ENCODE peak calls at places on chromosome 6, in ten cellular contexts. R is lower lobe of right lung; K is cardiac muscle cell; J is cardiac fibroblast; Y is CD4-positive, alpha-beta T cell; A is upper lobe of right lung; V is AG04450; L is fibroblast of pulmonary artery; O is tibial nerve; W is AG09309. M is an unnamed sample.

GRCh38 chr6:2158596-2159271 is 86.7 kb downstream of the GMDS start:
- DNase-seq in R (no peak), K (peak), J (peak), Y (no peak), A (no peak), V (no peak), L (peak), O (no peak), W (no peak), M (no peak)

GRCh38 chr6:136792945-136793289 is 640 bp upstream of the MAP3K5 start:
- DNase-seq in R (peak), K (peak), J (peak), Y (peak), A (peak), V (peak), L (peak), O (peak), W (peak), M (peak)

GRCh38 chr6:18684343-18684742 is 297.2 kb downstream of the RNF144B start:
- DNase-seq in R (no peak), K (no peak), J (no peak), Y (no peak), A (no peak), V (no peak), L (no peak), O (no peak), W (no peak), M (no peak)

GRCh38 chr6:8983202-8983688 is 547.9 kb upstream of the SLC35B3 start:
- DNase-seq in R (peak), K (peak), J (peak), Y (peak), A (peak), V (peak), L (peak), O (peak), W (peak), M (peak)

GRCh38 chr6:139765825-139766285 is 391.4 kb upstream of the CITED2 start:
- DNase-seq in R (no peak), K (no peak), J (peak), Y (no peak), A (no peak), V (no peak), L (peak), O (no peak), W (no peak), M (no peak)

GRCh38 chr6:133635447-133635846 is 253.5 kb upstream of the TCF21 start:
- DNase-seq in R (no peak), K (no peak), J (no peak), Y (no peak), A (no peak), V (no peak), L (no peak), O (no peak), W (no peak), M (no peak)

GRCh38 chr6:139879823-139880356 is 505.4 kb upstream of the CITED2 start:
- DNase-seq in R (no peak), K (no peak), J (no peak), Y (no peak), A (no peak), V (no peak), L (no peak), O (no peak), W (no peak), M (no peak)

GRCh38 chr6:32108727-32109113 is 418 bp downstream of the TNXB start:
- DNase-seq in R (no peak), K (no peak), J (no peak), Y (no peak), A (no peak), V (no peak), L (no peak), O (no peak), W (no peak), M (no peak)

GRCh38 chr6:135323202-135323668 is 142.1 kb downstream of the MYB start:
- DNase-seq in R (no peak), K (no peak), J (no peak), Y (no peak), A (no peak), V (no peak), L (no peak), O (no peak), W (no peak), M (no peak)

GRCh38 chr6:161796726-161797125 is 522.9 kb upstream of the AGPAT4 start:
- DNase-seq in R (no peak), K (no peak), J (no peak), Y (no peak), A (no peak), V (no peak), L (no peak), O (no peak), W (no peak), M (no peak)

GRCh38 chr6:39247667-39248194 is 18.5 kb upstream of the KCNK5 start:
- DNase-seq in R (no peak), K (no peak), J (no peak), Y (no peak), A (no peak), V (no peak), L (no peak), O (no peak), W (no peak), M (no peak)

GRCh38 chr6:168884646-168885086 is 369.0 kb downstream of the THBS2 start:
- DNase-seq in R (peak), K (peak), J (peak), Y (peak), A (peak), V (no peak), L (peak), O (peak), W (no peak), M (peak)

GRCh38 chr6:44667668-44668390 is 280.3 kb downstream of the CDC5L start:
- DNase-seq in R (no peak), K (peak), J (peak), Y (no peak), A (no peak), V (no peak), L (peak), O (no peak), W (no peak), M (no peak)

GRCh38 chr6:7106752-7107577 is 796 bp upstream of the RREB1 start:
- DNase-seq in R (peak), K (no peak), J (peak), Y (peak), A (peak), V (no peak), L (no peak), O (peak), W (no peak), M (peak)

GRCh38 chr6:46453756-46454316 is 37.4 kb downstream of the RCAN2 start:
- DNase-seq in R (no peak), K (no peak), J (peak), Y (no peak), A (no peak), V (no peak), L (no peak), O (no peak), W (peak), M (no peak)

GRCh38 chr6:112841553-112842337 is 494.6 kb downstream of the RFPL4B start:
- DNase-seq in R (no peak), K (no peak), J (no peak), Y (no peak), A (no peak), V (no peak), L (no peak), O (no peak), W (no peak), M (no peak)

GRCh38 chr6:98844244-98845161 is 10.1 kb downstream of the POU3F2 start:
- DNase-seq in R (no peak), K (no peak), J (no peak), Y (no peak), A (no peak), V (no peak), L (no peak), O (no peak), W (no peak), M (no peak)

GRCh38 chr6:104134876-104135275 is 724.8 kb downstream of the HACE1 start:
- DNase-seq in R (no peak), K (no peak), J (no peak), Y (no peak), A (no peak), V (no peak), L (peak), O (no peak), W (no peak), M (no peak)

GRCh38 chr6:15152720-15153119 is 93.1 kb upstream of the JARID2 start:
- DNase-seq in R (no peak), K (no peak), J (no peak), Y (no peak), A (no peak), V (no peak), L (no peak), O (no peak), W (no peak), M (no peak)

GRCh38 chr6:127972815-127973214 is 72.0 kb upstream of the THEMIS start:
- DNase-seq in R (no peak), K (no peak), J (no peak), Y (no peak), A (no peak), V (no peak), L (no peak), O (no peak), W (no peak), M (no peak)

GRCh38 chr6:51049288-51049982 is 230.8 kb downstream of the TFAP2B start:
- DNase-seq in R (no peak), K (no peak), J (no peak), Y (no peak), A (no peak), V (no peak), L (no peak), O (no peak), W (no peak), M (no peak)

GRCh38 chr6:109302176-109302575 is 80.1 kb downstream of the CD164 start:
- DNase-seq in R (no peak), K (no peak), J (no peak), Y (no peak), A (no peak), V (no peak), L (no peak), O (no peak), W (no peak), M (no peak)

GRCh38 chr6:105272783-105273182 is 93.0 kb upstream of the POPDC3 start:
- DNase-seq in R (no peak), K (peak), J (peak), Y (no peak), A (peak), V (no peak), L (peak), O (no peak), W (no peak), M (no peak)

GRCh38 chr6:90471297-90471696 is 115.6 kb downstream of the MAP3K7 start:
- DNase-seq in R (no peak), K (no peak), J (no peak), Y (no peak), A (no peak), V (no peak), L (no peak), O (no peak), W (no peak), M (no peak)

GRCh38 chr6:32529697-32530429 is at the start of gene HLA-DRB5:
- DNase-seq in R (peak), K (no peak), J (no peak), Y (no peak), A (peak), V (no peak), L (peak), O (peak), W (no peak), M (no peak)

GRCh38 chr6:96792791-96793190 is 44.5 kb downstream of the GPR63 start:
- DNase-seq in R (no peak), K (no peak), J (no peak), Y (no peak), A (no peak), V (no peak), L (no peak), O (no peak), W (no peak), M (no peak)

GRCh38 chr6:144844596-144844995 is 559.5 kb downstream of the UTRN start:
- DNase-seq in R (no peak), K (no peak), J (no peak), Y (no peak), A (no peak), V (no peak), L (no peak), O (no peak), W (no peak), M (no peak)

GRCh38 chr6:113182370-113183141 is 674.6 kb upstream of the MARCKS start:
- DNase-seq in R (no peak), K (no peak), J (peak), Y (no peak), A (no peak), V (peak), L (peak), O (no peak), W (peak), M (no peak)

GRCh38 chr6:31945507-31946369 is at the start of gene CFB:
- DNase-seq in R (peak), K (no peak), J (peak), Y (no peak), A (peak), V (peak), L (peak), O (peak), W (peak), M (no peak)

GRCh38 chr6:159400806-159401205 is 231.6 kb downstream of the FNDC1 start:
- DNase-seq in R (no peak), K (no peak), J (no peak), Y (no peak), A (no peak), V (no peak), L (no peak), O (no peak), W (no peak), M (no peak)

GRCh38 chr6:159395614-159396013 is 226.4 kb downstream of the FNDC1 start:
- DNase-seq in R (no peak), K (no peak), J (no peak), Y (no peak), A (no peak), V (no peak), L (no peak), O (no peak), W (no peak), M (no peak)

GRCh38 chr6:159404296-159404695 is 235.1 kb downstream of the FNDC1 start:
- DNase-seq in R (no peak), K (no peak), J (no peak), Y (no peak), A (no peak), V (no peak), L (no peak), O (no peak), W (no peak), M (no peak)

GRCh38 chr6:159399953-159400352 is 230.8 kb downstream of the FNDC1 start:
- DNase-seq in R (no peak), K (no peak), J (no peak), Y (no peak), A (no peak), V (no peak), L (no peak), O (peak), W (no peak), M (no peak)

GRCh38 chr6:159398633-159399032 is 229.4 kb downstream of the FNDC1 start:
- DNase-seq in R (no peak), K (no peak), J (no peak), Y (no peak), A (no peak), V (no peak), L (no peak), O (no peak), W (no peak), M (no peak)
- TF ChIP-seq CTCF in R (no peak), K (no peak), J (no peak), Y (no peak), A (no peak), V (no peak), L (no peak), O (no peak), W (no peak), M (no peak)

GRCh38 chr6:78511019-78511418 is 356.3 kb upstream of the IRAK1BP1 start:
- DNase-seq in R (no peak), K (no peak), J (no peak), Y (no peak), A (no peak), V (no peak), L (no peak), O (no peak), W (no peak), M (no peak)

GRCh38 chr6:78517399-78517798 is 350.0 kb upstream of the IRAK1BP1 start:
- DNase-seq in R (no peak), K (no peak), J (no peak), Y (no peak), A (no peak), V (no peak), L (no peak), O (no peak), W (no peak), M (no peak)

DNA sequence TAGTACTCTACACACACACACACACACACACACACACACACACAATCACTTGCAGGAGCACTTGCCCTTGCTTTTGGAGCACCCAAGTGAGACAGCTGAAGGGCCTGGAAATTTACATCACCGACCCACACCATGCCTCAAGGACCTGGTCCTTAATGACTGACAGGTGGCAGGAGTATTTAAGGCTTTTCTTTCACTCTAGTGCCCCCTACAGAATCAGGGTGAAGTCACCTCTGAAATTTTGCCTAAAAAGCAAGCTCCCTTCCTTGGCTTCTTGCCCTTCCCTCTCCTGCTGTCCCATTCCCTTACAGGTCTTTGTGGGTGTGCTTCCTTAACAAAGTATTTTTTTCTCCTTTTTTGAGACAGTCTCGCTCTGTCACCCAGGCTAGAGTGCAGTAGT is 353.5 kb upstream of the IRAK1BP1 start:
- DNase-seq in R (no peak), K (no peak), J (peak), Y (no peak), A (no peak), V (no peak), L (no peak), O (no peak), W (no peak), M (no peak)
- TF ChIP-seq CTCF in R (no peak), K (no peak), J (peak), Y (no peak), A (no peak), V (no peak), L (no peak), O (no peak), W (no peak), M (no peak)

GRCh38 chr6:130788954-130789353 is 38.3 kb upstream of the SMLR1 start:
- DNase-seq in R (no peak), K (no peak), J (no peak), Y (no peak), A (no peak), V (no peak), L (no peak), O (no peak), W (no peak), M (no peak)
- TF ChIP-seq CTCF in R (no peak), K (no peak), J (no peak), Y (no peak), A (no peak), V (no peak), L (no peak), O (no peak), W (no peak), M (no peak)

GRCh38 chr6:53734473-53735299 is 60.1 kb upstream of the LRRC1 start:
- DNase-seq in R (peak), K (peak), J (peak), Y (no peak), A (no peak), V (peak), L (peak), O (no peak), W (peak), M (no peak)
- TF ChIP-seq CTCF in R (peak), K (peak), J (peak), Y (peak), A (peak), V (peak), L (peak), O (no peak), W (peak), M (no peak)

GRCh38 chr6:303948-304558 is 11.8 kb downstream of the DUSP22 start:
- DNase-seq in R (no peak), K (no peak), J (no peak), Y (no peak), A (peak), V (no peak), L (no peak), O (no peak), W (no peak), M (no peak)
- TF ChIP-seq CTCF in R (no peak), K (no peak), J (no peak), Y (no peak), A (no peak), V (peak), L (no peak), O (no peak), W (no peak), M (no peak)

GRCh38 chr6:165782124-165782523 is 119.1 kb upstream of the PDE10A start:
- DNase-seq in R (no peak), K (no peak), J (no peak), Y (no peak), A (no peak), V (no peak), L (no peak), O (no peak), W (no peak), M (no peak)

GRCh38 chr6:165782812-165783211 is 119.8 kb upstream of the PDE10A start:
- DNase-seq in R (no peak), K (no peak), J (no peak), Y (no peak), A (no peak), V (no peak), L (no peak), O (no peak), W (no peak), M (no peak)

GRCh38 chr6:165776699-165777098 is 113.7 kb upstream of the PDE10A start:
- DNase-seq in R (no peak), K (no peak), J (no peak), Y (no peak), A (no peak), V (no peak), L (no peak), O (no peak), W (no peak), M (no peak)

GRCh38 chr6:165774903-165775608 is 112.0 kb upstream of the PDE10A start:
- DNase-seq in R (no peak), K (peak), J (peak), Y (no peak), A (no peak), V (no peak), L (peak), O (no peak), W (no peak), M (no peak)

DNA sequence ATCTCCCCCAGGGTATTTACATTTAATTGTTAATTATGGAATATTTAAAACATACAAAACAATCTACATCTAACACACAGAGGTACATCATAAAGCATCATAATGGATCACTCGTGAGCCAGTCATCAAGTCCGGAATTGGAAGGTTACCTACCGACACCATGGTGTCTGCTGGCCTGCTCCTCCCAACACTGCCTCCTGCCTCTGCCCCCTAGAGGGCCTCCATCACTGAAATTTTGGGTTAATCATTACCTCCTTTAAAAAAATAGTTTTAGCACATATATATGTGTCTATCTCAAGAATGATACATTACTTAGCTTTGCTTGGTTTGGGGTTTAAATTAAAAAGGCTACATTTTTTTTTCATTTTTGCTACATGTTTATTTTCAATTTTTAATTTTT is 114.6 kb upstream of the PDE10A start:
- DNase-seq in R (no peak), K (no peak), J (no peak), Y (no peak), A (no peak), V (no peak), L (no peak), O (no peak), W (no peak), M (no peak)
- TF ChIP-seq CTCF in R (no peak), K (peak), J (peak), Y (no peak), A (no peak), V (no peak), L (peak), O (no peak), W (no peak), M (no peak)

GRCh38 chr6:36247691-36248090 is 22.2 kb upstream of the PNPLA1 start:
- DNase-seq in R (no peak), K (no peak), J (peak), Y (no peak), A (no peak), V (no peak), L (peak), O (no peak), W (peak), M (no peak)

GRCh38 chr6:36252005-36252404 is 17.9 kb upstream of the PNPLA1 start:
- DNase-seq in R (no peak), K (no peak), J (no peak), Y (no peak), A (no peak), V (no peak), L (no peak), O (no peak), W (no peak), M (no peak)

GRCh38 chr6:36249536-36249935 is 20.3 kb upstream of the PNPLA1 start:
- DNase-seq in R (no peak), K (no peak), J (peak), Y (no peak), A (no peak), V (no peak), L (peak), O (no peak), W (peak), M (no peak)

GRCh38 chr6:36246511-36247268 is 23.2 kb upstream of the PNPLA1 start:
- DNase-seq in R (no peak), K (no peak), J (peak), Y (no peak), A (no peak), V (no peak), L (peak), O (no peak), W (no peak), M (no peak)

DNA sequence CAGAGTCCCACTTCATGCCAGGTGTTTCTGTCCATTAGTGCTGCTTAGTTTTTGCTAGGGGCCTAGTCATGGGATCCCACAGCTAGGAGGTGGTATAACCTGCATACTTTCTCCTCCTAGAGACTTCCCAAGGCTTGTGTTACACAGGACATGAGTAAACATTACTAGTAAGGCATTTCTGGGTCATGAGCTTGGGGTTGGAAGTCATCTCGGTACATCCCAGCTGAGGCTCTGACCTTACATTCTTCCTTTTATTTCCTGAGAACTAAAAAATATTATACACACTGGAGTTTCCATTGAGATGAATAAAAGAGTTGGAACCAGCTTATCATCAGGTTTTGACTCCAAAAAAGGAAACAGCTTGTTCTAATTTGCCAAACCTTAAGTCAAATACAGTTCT is 20.9 kb upstream of the PNPLA1 start:
- DNase-seq in R (no peak), K (no peak), J (peak), Y (no peak), A (no peak), V (peak), L (peak), O (no peak), W (peak), M (no peak)
- TF ChIP-seq CTCF in R (no peak), K (no peak), J (no peak), Y (no peak), A (no peak), V (no peak), L (peak), O (no peak), W (peak), M (no peak)

GRCh38 chr6:13711384-13711725 is 280 bp downstream of the RANBP9 start:
- DNase-seq in R (no peak), K (no peak), J (no peak), Y (peak), A (no peak), V (no peak), L (no peak), O (no peak), W (no peak), M (peak)
- TF ChIP-seq CTCF in R (peak), K (no peak), J (peak), Y (no peak), A (peak), V (no peak), L (no peak), O (no peak), W (peak), M (no peak)

M was measured in natural killer cell.